ENCODE peak calls at places on chromosomes 5 and 9, in five cellular contexts. One of them, this sample, is unnamed.

GRCh38 chr5:141338538-141339306 is at the start of gene PCDHGA2:
- DNase-seq in RWPE1: no peak
- DNase-seq in activated CD4-positive, alpha-beta T cell treated with anti-CD3 and anti-CD28 coated beads, Interleukin-2, amount 50 U/mL, for 48 hours: no peak
- DNase-seq in transverse colon: no peak
- DNase-seq in endothelial cell: no peak
- DNase-seq in this sample: no peak

GRCh38 chr5:150295741-150296486 is 6.3 kb upstream of the CAMK2A start:
- DNase-seq in RWPE1: peak; percentile 91
- DNase-seq in activated CD4-positive, alpha-beta T cell treated with anti-CD3 and anti-CD28 coated beads, Interleukin-2, amount 50 U/mL, for 48 hours: no peak
- DNase-seq in transverse colon: no peak
- DNase-seq in endothelial cell: no peak
- DNase-seq in this sample: no peak

GRCh38 chr5:16776611-16777251 is 159.4 kb downstream of the MYO10 start:
- DNase-seq in RWPE1: no peak
- DNase-seq in activated CD4-positive, alpha-beta T cell treated with anti-CD3 and anti-CD28 coated beads, Interleukin-2, amount 50 U/mL, for 48 hours: no peak
- DNase-seq in transverse colon: no peak
- DNase-seq in endothelial cell: peak; percentile 22
- DNase-seq in this sample: peak; percentile 26

GRCh38 chr5:96144289-96144688 is 182.6 kb upstream of the ELL2 start:
- DNase-seq in RWPE1: peak; percentile 50
- DNase-seq in activated CD4-positive, alpha-beta T cell treated with anti-CD3 and anti-CD28 coated beads, Interleukin-2, amount 50 U/mL, for 48 hours: no peak
- DNase-seq in transverse colon: peak; percentile 22
- DNase-seq in endothelial cell: no peak
- DNase-seq in this sample: no peak

GRCh38 chr9:99399476-99399875 is 177.4 kb downstream of the SEC61B start:
- DNase-seq in RWPE1: no peak
- DNase-seq in activated CD4-positive, alpha-beta T cell treated with anti-CD3 and anti-CD28 coated beads, Interleukin-2, amount 50 U/mL, for 48 hours: no peak
- DNase-seq in transverse colon: no peak
- DNase-seq in endothelial cell: no peak
- DNase-seq in this sample: no peak

GRCh38 chr9:3337515-3337914 is 188.3 kb downstream of the RFX3 start:
- DNase-seq in RWPE1: no peak
- DNase-seq in activated CD4-positive, alpha-beta T cell treated with anti-CD3 and anti-CD28 coated beads, Interleukin-2, amount 50 U/mL, for 48 hours: peak; percentile 2
- DNase-seq in transverse colon: no peak
- DNase-seq in endothelial cell: no peak
- DNase-seq in this sample: no peak

GRCh38 chr5:62340392-62340791 is 34.4 kb downstream of the KIF2A start:
- DNase-seq in RWPE1: no peak
- DNase-seq in activated CD4-positive, alpha-beta T cell treated with anti-CD3 and anti-CD28 coated beads, Interleukin-2, amount 50 U/mL, for 48 hours: no peak
- DNase-seq in transverse colon: no peak
- DNase-seq in endothelial cell: no peak
- DNase-seq in this sample: no peak

GRCh38 chr5:124034963-124035362 is 523.0 kb downstream of the CSNK1G3 start:
- DNase-seq in RWPE1: no peak
- DNase-seq in activated CD4-positive, alpha-beta T cell treated with anti-CD3 and anti-CD28 coated beads, Interleukin-2, amount 50 U/mL, for 48 hours: no peak
- DNase-seq in transverse colon: no peak
- DNase-seq in endothelial cell: no peak
- DNase-seq in this sample: no peak

GRCh38 chr5:5298841-5299543 is 123.5 kb upstream of the ICE1 start:
- DNase-seq in RWPE1: no peak
- DNase-seq in activated CD4-positive, alpha-beta T cell treated with anti-CD3 and anti-CD28 coated beads, Interleukin-2, amount 50 U/mL, for 48 hours: no peak
- DNase-seq in transverse colon: no peak
- DNase-seq in endothelial cell: no peak
- DNase-seq in this sample: no peak

GRCh38 chr5:138489705-138490104 is 24.4 kb downstream of the EGR1 start:
- DNase-seq in RWPE1: no peak
- DNase-seq in activated CD4-positive, alpha-beta T cell treated with anti-CD3 and anti-CD28 coated beads, Interleukin-2, amount 50 U/mL, for 48 hours: no peak
- DNase-seq in transverse colon: no peak
- DNase-seq in endothelial cell: no peak
- DNase-seq in this sample: no peak

GRCh38 chr9:105510024-105510423 is 47.9 kb upstream of the FKTN start:
- DNase-seq in RWPE1: peak; percentile 32
- DNase-seq in activated CD4-positive, alpha-beta T cell treated with anti-CD3 and anti-CD28 coated beads, Interleukin-2, amount 50 U/mL, for 48 hours: no peak
- DNase-seq in transverse colon: no peak
- DNase-seq in endothelial cell: no peak
- DNase-seq in this sample: no peak

GRCh38 chr5:78458843-78459242 is 98.4 kb downstream of the SCAMP1 start:
- DNase-seq in RWPE1: no peak
- DNase-seq in activated CD4-positive, alpha-beta T cell treated with anti-CD3 and anti-CD28 coated beads, Interleukin-2, amount 50 U/mL, for 48 hours: no peak
- DNase-seq in transverse colon: no peak
- DNase-seq in endothelial cell: no peak
- DNase-seq in this sample: no peak